ENCODE peak calls at places on chromosomes 4 and X, in six cellular contexts. Z is left ventricle myocardium inferior, O is transverse colon, J is bronchial epithelial cell, L is HCT116, Q is Caco-2. X is an unnamed sample.
A peak's percentile ranks its signal among the peaks of the same experiment; 100 is the strongest.

GRCh38 chrX:150767045-150767395 is 73.8 kb downstream of the MTMR1 start:
- DNase-seq in Z (peak; percentile 28), O (no peak), J (peak; percentile 11), L (no peak), Q (no peak), X (peak; percentile 42)

GRCh38 chr4:77819409-77819835 is 254 bp upstream of the CNOT6L start:
- DNase-seq in Z (no peak), O (no peak), J (no peak), L (no peak), Q (peak; percentile 45), X (no peak)

GRCh38 chr4:152500798-152501434 is 35.0 kb downstream of the FBXW7 start:
- DNase-seq in Z (no peak), O (peak; percentile 30), J (peak; percentile 91), L (peak; percentile 85), Q (peak; percentile 78), X (peak; percentile 96)

GRCh38 chr4:183348706-183349659 is 26.8 kb upstream of the CLDN24 start:
- DNase-seq in Z (no peak), O (no peak), J (peak; percentile 10), L (no peak), Q (no peak), X (peak; percentile 87)

GRCh38 chr4:22707390-22707789 is 14.7 kb downstream of the GBA3 start:
- DNase-seq in Z (no peak), O (no peak), J (no peak), L (no peak), Q (no peak), X (no peak)

GRCh38 chrX:48902135-48902534 is 4.4 kb downstream of the PQBP1 start:
- DNase-seq in Z (no peak), O (no peak), J (no peak), L (no peak), Q (no peak), X (no peak)

GRCh38 chrX:72169008-72169728 is 12.4 kb upstream of the PIN4 start:
- DNase-seq in Z (no peak), O (no peak), J (peak; percentile 9), L (no peak), Q (no peak), X (peak; percentile 14)

GRCh38 chr4:33200377-33200776 is 2480.2 kb downstream of the PCDH7 start:
- DNase-seq in Z (no peak), O (no peak), J (no peak), L (no peak), Q (no peak), X (peak; percentile 5)

GRCh38 chr4:174037049-174037448 is 246.4 kb downstream of the FBXO8 start:
- DNase-seq in Z (no peak), O (no peak), J (no peak), L (no peak), Q (no peak), X (no peak)

GRCh38 chr4:83644677-83645639 is 109.0 kb downstream of the GPAT3 start:
- DNase-seq in Z (no peak), O (no peak), J (peak; percentile 58), L (peak; percentile 57), Q (peak; percentile 52), X (peak; percentile 76)

GRCh38 chrX:57265126-57265525 is 21.4 kb upstream of the FAAH2 start:
- DNase-seq in Z (no peak), O (no peak), J (no peak), L (no peak), Q (no peak), X (no peak)

GRCh38 chr4:150045410-150045809 is 32.8 kb upstream of the DCLK2 start:
- DNase-seq in Z (no peak), O (no peak), J (no peak), L (no peak), Q (no peak), X (no peak)

GRCh38 chr4:87262886-87263285 is 42.5 kb upstream of the KLHL8 start:
- DNase-seq in Z (no peak), O (no peak), J (no peak), L (no peak), Q (no peak), X (no peak)

GRCh38 chr4:119585771-119586170 is 42.8 kb downstream of the PDE5A start:
- DNase-seq in Z (no peak), O (no peak), J (peak; percentile 63), L (no peak), Q (no peak), X (peak; percentile 15)

GRCh38 chr4:108906006-108906405 is 143.2 kb upstream of the ETNPPL start:
- DNase-seq in Z (no peak), O (no peak), J (no peak), L (no peak), Q (no peak), X (no peak)

GRCh38 chrX:18640686-18641085 is 31.2 kb downstream of the RS1 start:
- DNase-seq in Z (no peak), O (no peak), J (no peak), L (no peak), Q (peak; percentile 18), X (peak; percentile 6)

GRCh38 chrX:30597258-30598012 is 19.9 kb upstream of the TASL start:
- DNase-seq in Z (no peak), O (no peak), J (no peak), L (no peak), Q (no peak), X (no peak)

GRCh38 chr4:1402021-1402515 is 4.2 kb downstream of the NKX1-1 start:
- DNase-seq in Z (no peak), O (no peak), J (no peak), L (no peak), Q (no peak), X (no peak)

GRCh38 chr4:18138076-18138665 is 116.6 kb upstream of the LCORL start:
- DNase-seq in Z (no peak), O (peak; percentile 8), J (no peak), L (no peak), Q (no peak), X (no peak)

GRCh38 chr4:139278956-139279722 is 886 bp downstream of the MGARP start:
- DNase-seq in Z (no peak), O (no peak), J (no peak), L (no peak), Q (no peak), X (no peak)

GRCh38 chr4:80184791-80185756 is 12.2 kb upstream of the PRDM8 start:
- DNase-seq in Z (no peak), O (peak; percentile 21), J (no peak), L (no peak), Q (no peak), X (no peak)

GRCh38 chr4:147773261-147774184 is 41.6 kb downstream of the ARHGAP10 start:
- DNase-seq in Z (no peak), O (no peak), J (peak; percentile 58), L (no peak), Q (no peak), X (peak; percentile 51)

GRCh38 chrX:135651647-135652295 is 61.7 kb upstream of the CT45A1 start:
- DNase-seq in Z (no peak), O (no peak), J (no peak), L (no peak), Q (no peak), X (no peak)

GRCh38 chrX:110175146-110175545 is 142.7 kb downstream of the AMMECR1 start:
- DNase-seq in Z (no peak), O (no peak), J (no peak), L (no peak), Q (no peak), X (no peak)

GRCh38 chr4:64756016-64756415 is 346.8 kb upstream of the TECRL start:
- DNase-seq in Z (no peak), O (no peak), J (peak; percentile 40), L (no peak), Q (no peak), X (peak; percentile 73)

GRCh38 chr4:9999956-10000551 is 21.2 kb downstream of the SLC2A9 start:
- DNase-seq in Z (no peak), O (no peak), J (peak; percentile 50), L (no peak), Q (no peak), X (peak; percentile 41)

GRCh38 chr4:9996319-9997110 is 24.8 kb downstream of the SLC2A9 start:
- DNase-seq in Z (no peak), O (peak; percentile 76), J (no peak), L (no peak), Q (no peak), X (no peak)

GRCh38 chr4:9997881-9998280 is 23.4 kb downstream of the SLC2A9 start:
- DNase-seq in Z (no peak), O (no peak), J (no peak), L (no peak), Q (no peak), X (no peak)

GRCh38 chr4:9989918-9990635 is 31.2 kb downstream of the SLC2A9 start:
- DNase-seq in Z (peak; percentile 57), O (no peak), J (no peak), L (no peak), Q (no peak), X (no peak)

GRCh38 chr4:9994246-9994847 is 26.9 kb downstream of the SLC2A9 start:
- DNase-seq in Z (no peak), O (peak; percentile 35), J (no peak), L (no peak), Q (no peak), X (no peak)
- H3K4me3 ChIP-seq in Z (no peak overlapping the region), O (no peak overlapping the region), J (no peak overlapping the region), L (no peak overlapping the region), Q (no peak overlapping the region), X (no peak overlapping the region)

GRCh38 chr4:181998588-181998987 is 244.6 kb upstream of the TENM3 start:
- DNase-seq in Z (no peak), O (no peak), J (no peak), L (no peak), Q (no peak), X (no peak)
- TF ChIP-seq CTCF in Z (no peak), O (no peak), J (no peak), L (no peak), Q (no peak), X (no peak)

GRCh38 chr4:4772534-4772933 is 86.9 kb upstream of the MSX1 start:
- DNase-seq in Z (no peak), O (no peak), J (no peak), L (no peak), Q (no peak), X (no peak)
- H3K4me3 ChIP-seq in Z (no peak overlapping the region), O (no peak overlapping the region), J (no peak overlapping the region), L (no peak overlapping the region), Q (no peak overlapping the region), X (no peak overlapping the region)

DNA sequence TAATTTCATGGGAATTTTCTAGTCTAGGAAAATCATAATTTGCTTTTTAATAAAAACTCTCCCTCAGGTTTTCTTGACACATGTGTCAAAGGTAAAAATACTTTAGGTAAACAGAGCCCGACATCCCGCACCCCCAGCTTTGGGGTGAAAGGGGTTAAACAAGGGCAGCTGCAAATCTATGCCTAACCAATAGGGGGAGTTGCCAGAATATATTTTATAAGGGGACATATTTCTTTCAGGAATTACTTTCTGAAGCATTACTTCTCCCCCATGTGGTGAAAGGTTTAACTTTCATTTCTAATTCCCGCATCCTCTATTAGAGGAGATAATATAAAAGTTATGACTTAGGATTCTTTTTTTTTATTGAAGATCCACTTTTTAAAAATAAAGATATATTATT is 53.9 kb upstream of the HEPH start:
- DNase-seq in Z (no peak), O (peak; percentile 8), J (peak; percentile 23), L (peak; percentile 3), Q (peak; percentile 3), X (peak; percentile 49)
- TF ChIP-seq CTCF in Z (peak; percentile 44), O (peak; percentile 49), J (peak; percentile 22), L (peak; percentile 54), Q (peak; percentile 52), X (peak; percentile 49)

GRCh38 chr4:55524844-55525571 is 21.7 kb downstream of the CLOCK start:
- DNase-seq in Z (no peak), O (no peak), J (peak; percentile 53), L (no peak), Q (no peak), X (peak; percentile 67)
- H3K4me3 ChIP-seq in Z (no peak overlapping the region), O (no peak overlapping the region), J (no peak overlapping the region), L (no peak overlapping the region), Q (no peak overlapping the region), X (no peak overlapping the region)

GRCh38 chr4:72207196-72207595 is 175.4 kb downstream of the NPFFR2 start:
- DNase-seq in Z (no peak), O (no peak), J (no peak), L (no peak), Q (no peak), X (no peak)
- TF ChIP-seq CTCF in Z (no peak), O (no peak), J (no peak), L (no peak), Q (no peak), X (no peak)